ENCODE peak calls at places on chromosomes 7 and 10, in five cellular contexts. One of them, this sample, is unnamed.
A peak's percentile ranks its signal among the peaks of the same experiment; 100 is the strongest.

GRCh38 chr10:35668865-35669650 is 27.0 kb upstream of the FZD8 start:
- DNase-seq in colonic mucosa: no peak
- DNase-seq in CD8-positive, alpha-beta memory T cell: no peak
- DNase-seq in left ventricle myocardium inferior: no peak
- DNase-seq in HepG2: no peak
- DNase-seq in this sample: no peak

GRCh38 chr7:44565097-44565794 is 8.5 kb downstream of the DDX56 start:
- DNase-seq in left ventricle myocardium inferior: peak; percentile 67
- DNase-seq in colonic mucosa: peak; percentile 68
- DNase-seq in HepG2: peak; percentile 44
- DNase-seq in CD8-positive, alpha-beta memory T cell: peak; percentile 45
- DNase-seq in this sample: peak; percentile 60

GRCh38 chr10:80622153-80622552 is 84.5 kb downstream of the SH2D4B start:
- DNase-seq in colonic mucosa: no peak
- DNase-seq in left ventricle myocardium inferior: no peak
- DNase-seq in CD8-positive, alpha-beta memory T cell: no peak
- DNase-seq in HepG2: no peak
- DNase-seq in this sample: no peak

GRCh38 chr7:78323118-78323517 is 524.5 kb downstream of the PHTF2 start:
- DNase-seq in colonic mucosa: no peak
- DNase-seq in left ventricle myocardium inferior: no peak
- DNase-seq in CD8-positive, alpha-beta memory T cell: no peak
- DNase-seq in HepG2: no peak
- DNase-seq in this sample: no peak

GRCh38 chr10:120221873-120222485 is 235.0 kb upstream of the PLPP4 start:
- DNase-seq in HepG2: peak; percentile 64
- DNase-seq in colonic mucosa: peak; percentile 54
- DNase-seq in left ventricle myocardium inferior: no peak
- DNase-seq in CD8-positive, alpha-beta memory T cell: no peak
- DNase-seq in this sample: no peak

GRCh38 chr7:122885583-122886356 is 490 bp downstream of the CADPS2 start:
- DNase-seq in colonic mucosa: peak; percentile 45
- DNase-seq in HepG2: peak; percentile 34
- DNase-seq in left ventricle myocardium inferior: peak; percentile 45
- DNase-seq in CD8-positive, alpha-beta memory T cell: no peak
- DNase-seq in this sample: peak; percentile 32

GRCh38 chr7:41709621-41710020 is 6.7 kb upstream of the INHBA start:
- DNase-seq in colonic mucosa: no peak
- DNase-seq in left ventricle myocardium inferior: no peak
- DNase-seq in HepG2: no peak
- DNase-seq in CD8-positive, alpha-beta memory T cell: no peak
- DNase-seq in this sample: no peak

GRCh38 chr10:17038627-17039026 is 91.0 kb downstream of the CUBN start:
- DNase-seq in left ventricle myocardium inferior: peak; percentile 59
- DNase-seq in CD8-positive, alpha-beta memory T cell: no peak
- DNase-seq in HepG2: no peak
- DNase-seq in colonic mucosa: peak; percentile 33
- DNase-seq in this sample: no peak

GRCh38 chr10:87930929-87931835 is 67.8 kb downstream of the PTEN start:
- DNase-seq in colonic mucosa: no peak
- DNase-seq in CD8-positive, alpha-beta memory T cell: no peak
- DNase-seq in HepG2: no peak
- DNase-seq in left ventricle myocardium inferior: no peak
- DNase-seq in this sample: no peak

GRCh38 chr7:79590571-79591274 is 137.3 kb upstream of the MAGI2 start:
- DNase-seq in left ventricle myocardium inferior: no peak
- DNase-seq in HepG2: no peak
- DNase-seq in colonic mucosa: no peak
- DNase-seq in CD8-positive, alpha-beta memory T cell: no peak
- DNase-seq in this sample: no peak

GRCh38 chr7:156827587-156828203 is 65.3 kb downstream of the LMBR1 start:
- DNase-seq in HepG2: no peak
- DNase-seq in left ventricle myocardium inferior: no peak
- DNase-seq in CD8-positive, alpha-beta memory T cell: no peak
- DNase-seq in colonic mucosa: no peak
- DNase-seq in this sample: no peak

GRCh38 chr10:26557641-26558014 is 119.5 kb downstream of the APBB1IP start:
- DNase-seq in left ventricle myocardium inferior: no peak
- DNase-seq in CD8-positive, alpha-beta memory T cell: no peak
- DNase-seq in HepG2: no peak
- DNase-seq in colonic mucosa: no peak
- DNase-seq in this sample: no peak

GRCh38 chr7:148556892-148557291 is 33.7 kb upstream of the C7orf33 start:
- DNase-seq in HepG2: no peak
- DNase-seq in colonic mucosa: no peak
- DNase-seq in CD8-positive, alpha-beta memory T cell: no peak
- DNase-seq in left ventricle myocardium inferior: no peak
- DNase-seq in this sample: no peak

GRCh38 chr10:57026307-57026706 is 665.2 kb upstream of the ZWINT start:
- DNase-seq in CD8-positive, alpha-beta memory T cell: no peak
- DNase-seq in left ventricle myocardium inferior: no peak
- DNase-seq in HepG2: no peak
- DNase-seq in colonic mucosa: no peak
- DNase-seq in this sample: no peak
- H3K4me3 ChIP-seq in CD8-positive, alpha-beta memory T cell: no peak overlapping the region
- H3K4me3 ChIP-seq in left ventricle myocardium inferior: peak overlapping the region; percentile 39
- H3K4me3 ChIP-seq in HepG2: no peak overlapping the region
- H3K4me3 ChIP-seq in colonic mucosa: no peak overlapping the region
- H3K4me3 ChIP-seq in this sample: no peak overlapping the region

DNA sequence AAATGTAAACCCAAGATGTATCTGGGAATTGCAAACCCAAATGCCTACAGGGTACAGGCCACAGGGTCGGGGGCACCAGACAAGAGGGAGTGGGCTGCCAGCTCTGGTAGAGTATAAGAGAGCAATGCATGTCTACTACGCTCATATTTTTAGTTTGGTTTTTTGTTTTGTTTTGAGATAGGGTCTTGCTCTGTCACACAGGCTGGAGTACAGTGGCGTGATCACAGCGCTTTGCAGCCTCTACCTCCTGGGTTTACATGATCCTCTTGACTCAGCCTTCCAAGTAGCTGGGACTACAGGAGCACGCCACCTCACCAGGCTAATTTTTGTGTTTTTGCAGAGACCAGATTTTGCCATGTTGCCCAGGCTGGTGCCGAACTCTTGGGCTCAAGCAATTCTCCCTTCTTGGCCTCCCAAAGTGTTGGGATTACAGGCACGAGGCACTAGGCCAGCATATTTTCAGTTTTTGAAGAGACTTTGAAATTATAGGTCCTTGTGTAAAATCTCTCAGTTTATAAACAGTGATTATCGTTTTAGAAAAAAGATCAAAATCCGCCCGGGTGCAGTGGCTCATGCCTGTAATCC is 11.1 kb upstream of the IL15RA start:
- DNase-seq in left ventricle myocardium inferior: no peak
- DNase-seq in HepG2: no peak
- DNase-seq in colonic mucosa: no peak
- DNase-seq in CD8-positive, alpha-beta memory T cell: no peak
- DNase-seq in this sample: no peak
- H3K27ac ChIP-seq in left ventricle myocardium inferior: peak overlapping the region; percentile 68
- H3K27ac ChIP-seq in HepG2: no peak overlapping the region
- H3K27ac ChIP-seq in colonic mucosa: no peak overlapping the region
- H3K27ac ChIP-seq in CD8-positive, alpha-beta memory T cell: no peak overlapping the region
- H3K27ac ChIP-seq in this sample: no peak overlapping the region

DNA sequence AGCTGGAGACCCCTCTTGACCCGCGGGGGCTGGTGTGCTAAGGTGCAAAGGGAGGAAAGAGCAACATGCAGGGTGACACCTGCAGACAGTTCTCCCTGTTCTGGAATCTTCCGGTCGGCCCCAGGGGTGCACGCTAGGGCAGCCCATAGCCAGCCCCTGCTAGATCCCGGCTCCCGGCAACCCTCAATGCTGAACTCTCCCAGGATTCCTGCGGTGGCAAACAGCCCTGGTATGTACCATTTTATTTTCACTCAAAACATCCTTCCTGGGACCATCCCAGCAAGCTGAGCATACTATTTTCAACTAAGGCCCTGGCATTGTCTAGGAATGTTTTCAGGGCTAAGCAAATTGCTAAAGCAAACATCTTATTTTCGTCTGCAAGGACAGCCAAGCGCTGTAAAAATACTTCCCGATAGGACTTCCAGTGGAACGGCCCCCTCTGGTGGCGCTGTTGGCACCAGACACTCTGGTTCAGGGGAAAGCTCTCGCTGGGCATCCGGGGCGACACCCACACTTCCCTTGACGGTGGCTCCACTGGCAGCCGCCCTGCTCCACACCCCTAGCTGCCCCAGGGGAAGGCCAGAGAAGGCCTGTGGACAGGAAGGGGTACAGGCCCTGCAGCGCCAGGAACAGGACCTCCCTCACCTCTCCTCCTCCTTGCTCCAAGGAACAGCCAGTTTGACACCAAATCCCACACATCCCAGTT is 99.4 kb downstream of the CTBP2 start:
- DNase-seq in CD8-positive, alpha-beta memory T cell: peak; percentile 4
- DNase-seq in HepG2: peak; percentile 35
- DNase-seq in left ventricle myocardium inferior: peak; percentile 85
- DNase-seq in colonic mucosa: peak; percentile 92
- DNase-seq in this sample: peak; percentile 82
- H3K4me3 ChIP-seq in CD8-positive, alpha-beta memory T cell: no peak overlapping the region
- H3K4me3 ChIP-seq in HepG2: no peak overlapping the region
- H3K4me3 ChIP-seq in left ventricle myocardium inferior: peak overlapping the region; percentile 53
- H3K4me3 ChIP-seq in colonic mucosa: no peak overlapping the region
- H3K4me3 ChIP-seq in this sample: no peak overlapping the region

DNA sequence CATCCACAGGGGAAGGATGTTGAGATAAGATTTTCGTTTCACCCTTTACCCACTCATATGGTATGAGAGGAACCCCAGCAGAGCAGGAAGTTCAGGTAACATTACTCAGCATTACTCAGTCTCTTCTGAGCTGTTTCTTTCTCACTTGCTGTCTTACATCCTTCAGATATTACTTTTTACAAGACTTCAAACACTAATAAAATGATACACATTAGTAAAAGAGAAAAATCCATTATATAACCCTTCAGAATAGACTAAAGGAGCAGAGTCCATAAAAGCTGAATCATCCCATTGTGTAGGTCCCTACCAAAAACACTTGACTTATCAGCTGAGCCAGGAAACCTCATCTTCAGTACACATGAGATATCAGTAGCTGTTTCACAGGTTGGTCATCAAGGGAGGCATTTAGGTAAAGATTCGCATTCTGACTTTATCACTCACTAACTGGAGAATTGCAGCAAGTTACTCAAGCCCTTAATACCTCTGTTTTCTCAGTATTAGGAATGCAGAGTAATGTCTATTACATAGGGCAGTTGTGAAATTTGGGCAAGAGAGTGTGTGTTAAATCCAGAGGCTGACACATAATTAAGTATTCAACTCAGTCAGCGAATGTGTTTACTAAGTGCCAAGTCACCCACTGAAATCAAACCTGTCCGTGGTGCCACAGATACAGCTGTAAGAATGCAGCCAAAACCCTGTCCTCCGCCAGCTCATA is 44.7 kb downstream of the KLF6 start:
- DNase-seq in left ventricle myocardium inferior: no peak
- DNase-seq in CD8-positive, alpha-beta memory T cell: no peak
- DNase-seq in HepG2: peak; percentile 98
- DNase-seq in colonic mucosa: no peak
- DNase-seq in this sample: no peak
- H3K27ac ChIP-seq in left ventricle myocardium inferior: no peak overlapping the region
- H3K27ac ChIP-seq in CD8-positive, alpha-beta memory T cell: no peak overlapping the region
- H3K27ac ChIP-seq in HepG2: peak overlapping the region; percentile 67
- H3K27ac ChIP-seq in colonic mucosa: no peak overlapping the region
- H3K27ac ChIP-seq in this sample: no peak overlapping the region

GRCh38 chr10:70492786-70493659 is 14.5 kb downstream of the PALD1 start:
- DNase-seq in left ventricle myocardium inferior: no peak
- DNase-seq in colonic mucosa: no peak
- DNase-seq in HepG2: no peak
- DNase-seq in CD8-positive, alpha-beta memory T cell: no peak
- DNase-seq in this sample: no peak
- H3K4me3 ChIP-seq in left ventricle myocardium inferior: no peak overlapping the region
- H3K4me3 ChIP-seq in colonic mucosa: no peak overlapping the region
- H3K4me3 ChIP-seq in HepG2: no peak overlapping the region
- H3K4me3 ChIP-seq in CD8-positive, alpha-beta memory T cell: no peak overlapping the region
- H3K4me3 ChIP-seq in this sample: no peak overlapping the region

DNA sequence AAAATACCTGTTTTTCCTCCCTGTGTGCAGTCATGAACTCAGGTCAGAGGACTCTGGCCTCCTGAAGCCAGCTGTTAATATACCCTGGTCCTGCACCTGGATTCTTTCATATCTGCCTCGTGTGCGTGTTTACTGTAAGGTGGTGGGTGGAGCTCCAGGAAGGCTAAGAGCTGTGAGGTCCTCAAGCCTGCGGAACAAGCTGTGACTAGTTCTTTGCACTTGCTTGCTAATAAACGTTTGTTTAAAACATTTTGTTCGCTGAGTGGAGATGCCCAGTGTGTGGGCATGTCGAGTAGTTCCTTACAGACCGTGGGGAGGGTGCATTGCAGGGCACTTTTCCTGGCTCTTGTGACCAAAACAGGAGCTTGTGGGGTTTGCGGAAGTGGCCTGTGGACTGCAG is 139.0 kb downstream of the DOCK1 start:
- DNase-seq in left ventricle myocardium inferior: no peak
- DNase-seq in CD8-positive, alpha-beta memory T cell: no peak
- DNase-seq in colonic mucosa: peak; percentile 24
- DNase-seq in HepG2: no peak
- DNase-seq in this sample: peak; percentile 60
- H3K27ac ChIP-seq in left ventricle myocardium inferior: no peak overlapping the region
- H3K27ac ChIP-seq in CD8-positive, alpha-beta memory T cell: no peak overlapping the region
- H3K27ac ChIP-seq in colonic mucosa: no peak overlapping the region
- H3K27ac ChIP-seq in HepG2: no peak overlapping the region
- H3K27ac ChIP-seq in this sample: no peak overlapping the region

DNA sequence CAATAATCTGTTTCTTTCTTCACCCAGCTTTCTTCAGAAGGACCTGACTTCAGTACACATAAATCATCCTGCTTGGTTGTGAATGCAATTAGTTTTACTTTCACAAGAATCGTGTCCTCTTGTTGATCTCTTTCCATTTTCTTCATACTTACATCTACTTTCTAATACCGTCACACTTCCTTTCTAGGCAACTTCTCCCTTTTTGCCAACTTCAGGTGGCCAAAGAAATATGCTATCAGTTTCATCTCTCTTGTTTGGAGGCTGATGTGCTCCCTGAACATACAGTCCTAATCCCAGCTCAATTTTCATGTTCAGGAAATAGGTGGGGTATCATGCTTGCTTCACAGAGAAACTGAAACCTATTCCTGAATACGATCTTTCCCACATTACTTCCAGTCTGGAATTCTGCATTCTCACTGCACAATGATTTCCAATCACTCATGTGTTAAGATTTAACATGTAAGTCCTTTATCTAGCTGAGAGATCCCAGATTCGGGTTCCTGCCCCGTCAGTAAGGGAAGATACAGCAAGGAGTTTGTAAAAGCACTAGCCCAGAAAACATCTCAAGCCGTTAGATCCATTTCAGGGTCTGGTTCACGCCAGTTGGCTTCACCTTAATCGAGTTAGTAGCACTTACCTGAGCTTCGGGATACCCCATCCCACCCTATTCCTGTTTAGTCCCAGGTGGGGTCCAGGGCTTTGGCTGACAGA is 994 bp downstream of the SLC25A28 start:
- DNase-seq in HepG2: no peak
- DNase-seq in CD8-positive, alpha-beta memory T cell: peak; percentile 17
- DNase-seq in colonic mucosa: peak; percentile 32
- DNase-seq in left ventricle myocardium inferior: no peak
- DNase-seq in this sample: no peak
- H3K4me3 ChIP-seq in HepG2: peak overlapping the region; percentile 95
- H3K4me3 ChIP-seq in CD8-positive, alpha-beta memory T cell: peak overlapping the region; percentile 87
- H3K4me3 ChIP-seq in colonic mucosa: peak overlapping the region; percentile 82
- H3K4me3 ChIP-seq in left ventricle myocardium inferior: peak overlapping the region; percentile 92
- H3K4me3 ChIP-seq in this sample: peak overlapping the region; percentile 88